ENCODE peak calls at places on chromosomes 7 and 10, in seven cellular contexts. One of them, this sample, is unnamed.

GRCh38 chr10:6563075-6563474 is 17.0 kb downstream of the PRKCQ start:
- DNase-seq in uterus: no peak
- DNase-seq in transverse colon: no peak
- DNase-seq in neural progenitor cell: peak; percentile 20
- DNase-seq in lung: no peak
- DNase-seq in fibroblast of lung: no peak
- DNase-seq in DND-41: peak; percentile 53
- DNase-seq in this sample: no peak

GRCh38 chr7:80583901-80584300 is 54.5 kb upstream of the CD36 start:
- DNase-seq in uterus: no peak
- DNase-seq in transverse colon: no peak
- DNase-seq in neural progenitor cell: no peak
- DNase-seq in lung: no peak
- DNase-seq in fibroblast of lung: no peak
- DNase-seq in DND-41: no peak
- DNase-seq in this sample: no peak

GRCh38 chr10:118041316-118041715 is 5.4 kb downstream of the RAB11FIP2 start:
- DNase-seq in uterus: no peak
- DNase-seq in transverse colon: no peak
- DNase-seq in neural progenitor cell: no peak
- DNase-seq in lung: no peak
- DNase-seq in fibroblast of lung: peak; percentile 74
- DNase-seq in DND-41: no peak
- DNase-seq in this sample: no peak

GRCh38 chr7:157685430-157686284 is 348.9 kb downstream of the DNAJB6 start:
- DNase-seq in uterus: no peak
- DNase-seq in transverse colon: no peak
- DNase-seq in neural progenitor cell: peak; percentile 61
- DNase-seq in lung: no peak
- DNase-seq in fibroblast of lung: no peak
- DNase-seq in DND-41: no peak
- DNase-seq in this sample: no peak

GRCh38 chr10:28984431-28984830 is 304.4 kb upstream of the LYZL1 start:
- DNase-seq in uterus: peak; percentile 87
- DNase-seq in transverse colon: peak; percentile 44
- DNase-seq in neural progenitor cell: no peak
- DNase-seq in lung: peak; percentile 89
- DNase-seq in fibroblast of lung: peak; percentile 89
- DNase-seq in DND-41: peak; percentile 54
- DNase-seq in this sample: peak; percentile 61

GRCh38 chr7:112985377-112985987 is 101.1 kb downstream of the GPR85 start:
- DNase-seq in uterus: no peak
- DNase-seq in transverse colon: no peak
- DNase-seq in neural progenitor cell: peak; percentile 11
- DNase-seq in lung: no peak
- DNase-seq in fibroblast of lung: peak; percentile 69
- DNase-seq in DND-41: no peak
- DNase-seq in this sample: no peak

GRCh38 chr7:30285531-30286284 is 1.3 kb downstream of the ZNRF2 start:
- DNase-seq in uterus: peak; percentile 29
- DNase-seq in transverse colon: peak; percentile 52
- DNase-seq in neural progenitor cell: peak; percentile 53
- DNase-seq in lung: peak; percentile 44
- DNase-seq in fibroblast of lung: peak; percentile 65
- DNase-seq in DND-41: peak; percentile 75
- DNase-seq in this sample: no peak

GRCh38 chr7:1100386-1100785 is 12.5 kb downstream of the GPER1 start:
- DNase-seq in uterus: no peak
- DNase-seq in transverse colon: no peak
- DNase-seq in neural progenitor cell: no peak
- DNase-seq in lung: no peak
- DNase-seq in fibroblast of lung: peak; percentile 24
- DNase-seq in DND-41: no peak
- DNase-seq in this sample: no peak

GRCh38 chr10:132543916-132544743 is 6.5 kb downstream of the INPP5A start:
- DNase-seq in uterus: no peak
- DNase-seq in transverse colon: no peak
- DNase-seq in neural progenitor cell: no peak
- DNase-seq in lung: no peak
- DNase-seq in fibroblast of lung: no peak
- DNase-seq in DND-41: no peak
- DNase-seq in this sample: peak; percentile 27

GRCh38 chr10:51214207-51214896 is 140.1 kb downstream of the PRKG1 start:
- DNase-seq in uterus: no peak
- DNase-seq in transverse colon: no peak
- DNase-seq in neural progenitor cell: no peak
- DNase-seq in lung: no peak
- DNase-seq in fibroblast of lung: peak; percentile 3
- DNase-seq in DND-41: no peak
- DNase-seq in this sample: no peak

GRCh38 chr10:18179901-18180300 is 39.7 kb downstream of the CACNB2 start:
- DNase-seq in uterus: peak; percentile 20
- DNase-seq in transverse colon: no peak
- DNase-seq in neural progenitor cell: no peak
- DNase-seq in lung: no peak
- DNase-seq in fibroblast of lung: peak; percentile 87
- DNase-seq in DND-41: no peak
- DNase-seq in this sample: no peak

GRCh38 chr10:114255227-114255626 is 16.2 kb downstream of the VWA2 start:
- DNase-seq in uterus: no peak
- DNase-seq in transverse colon: no peak
- DNase-seq in neural progenitor cell: no peak
- DNase-seq in lung: no peak
- DNase-seq in fibroblast of lung: no peak
- DNase-seq in DND-41: no peak
- DNase-seq in this sample: no peak

DNA sequence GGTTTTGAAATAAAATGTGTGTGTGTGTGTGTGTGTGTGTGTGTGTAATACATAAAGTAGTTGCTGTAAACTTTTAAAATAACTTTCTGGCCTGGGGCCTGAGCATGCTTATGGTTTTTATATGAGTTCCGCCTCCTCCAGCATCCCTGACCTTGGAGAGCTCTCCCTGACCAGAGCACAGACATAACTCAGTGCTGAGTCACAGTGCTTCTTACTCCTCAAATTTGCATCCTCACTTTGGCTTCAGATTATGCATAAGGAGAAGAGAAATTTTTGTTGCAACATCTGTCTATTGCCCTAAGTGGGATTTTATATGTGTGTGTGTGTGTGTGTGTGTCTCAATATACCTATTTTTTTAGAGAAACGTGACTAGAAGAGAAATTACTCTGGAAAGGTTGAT is 200.8 kb downstream of the ELMO1 start:
- DNase-seq in uterus: no peak
- DNase-seq in transverse colon: no peak
- DNase-seq in neural progenitor cell: peak; percentile 24
- DNase-seq in lung: no peak
- DNase-seq in fibroblast of lung: peak; percentile 32
- DNase-seq in DND-41: no peak
- DNase-seq in this sample: no peak
- TF ChIP-seq CTCF in uterus: no peak
- TF ChIP-seq CTCF in transverse colon: no peak
- TF ChIP-seq CTCF in neural progenitor cell: no peak
- TF ChIP-seq CTCF in lung: no peak
- TF ChIP-seq CTCF in fibroblast of lung: no peak
- TF ChIP-seq CTCF in DND-41: no peak
- TF ChIP-seq CTCF in this sample: no peak

DNA sequence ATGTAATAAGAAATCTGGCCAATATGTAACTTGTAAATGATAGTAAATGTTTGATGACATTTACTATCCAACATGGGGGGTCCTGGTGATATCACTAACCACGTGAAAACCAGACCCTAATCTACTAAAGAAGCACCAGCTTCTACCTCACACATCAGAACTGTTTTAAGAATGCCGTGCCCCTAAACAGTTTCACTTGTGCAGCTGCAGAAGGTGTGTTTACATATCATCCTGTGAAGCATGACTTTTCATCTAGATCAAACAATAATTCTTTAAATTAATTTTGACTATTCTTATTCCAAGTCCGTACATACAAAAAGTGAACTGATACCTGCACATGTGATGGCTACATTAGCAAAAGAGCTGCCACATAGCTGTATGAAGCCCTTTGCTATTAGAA is 61.0 kb downstream of the STEAP1B start:
- DNase-seq in uterus: no peak
- DNase-seq in transverse colon: no peak
- DNase-seq in neural progenitor cell: no peak
- DNase-seq in lung: no peak
- DNase-seq in fibroblast of lung: no peak
- DNase-seq in DND-41: no peak
- DNase-seq in this sample: no peak
- H3K27ac ChIP-seq in uterus: no peak overlapping the region
- H3K27ac ChIP-seq in transverse colon: no peak overlapping the region
- H3K27ac ChIP-seq in neural progenitor cell: no peak overlapping the region
- H3K27ac ChIP-seq in lung: no peak overlapping the region
- H3K27ac ChIP-seq in fibroblast of lung: no peak overlapping the region
- H3K27ac ChIP-seq in DND-41: no peak overlapping the region
- H3K27ac ChIP-seq in this sample: no peak overlapping the region

GRCh38 chr7:83820641-83821040 is 171.7 kb upstream of the SEMA3E start:
- DNase-seq in uterus: no peak
- DNase-seq in transverse colon: no peak
- DNase-seq in neural progenitor cell: no peak
- DNase-seq in lung: no peak
- DNase-seq in fibroblast of lung: no peak
- DNase-seq in DND-41: no peak
- DNase-seq in this sample: no peak

GRCh38 chr7:83827036-83827435 is 178.1 kb upstream of the SEMA3E start:
- DNase-seq in uterus: no peak
- DNase-seq in transverse colon: no peak
- DNase-seq in neural progenitor cell: no peak
- DNase-seq in lung: no peak
- DNase-seq in fibroblast of lung: no peak
- DNase-seq in DND-41: no peak
- DNase-seq in this sample: no peak

GRCh38 chr7:83819911-83820310 is 171.0 kb upstream of the SEMA3E start:
- DNase-seq in uterus: no peak
- DNase-seq in transverse colon: no peak
- DNase-seq in neural progenitor cell: peak; percentile 7
- DNase-seq in lung: no peak
- DNase-seq in fibroblast of lung: no peak
- DNase-seq in DND-41: no peak
- DNase-seq in this sample: no peak

GRCh38 chr7:83824214-83824613 is 175.3 kb upstream of the SEMA3E start:
- DNase-seq in uterus: no peak
- DNase-seq in transverse colon: no peak
- DNase-seq in neural progenitor cell: no peak
- DNase-seq in lung: no peak
- DNase-seq in fibroblast of lung: peak; percentile 43
- DNase-seq in DND-41: no peak
- DNase-seq in this sample: no peak

GRCh38 chr7:83821866-83822265 is 172.9 kb upstream of the SEMA3E start:
- DNase-seq in uterus: no peak
- DNase-seq in transverse colon: no peak
- DNase-seq in neural progenitor cell: no peak
- DNase-seq in lung: no peak
- DNase-seq in fibroblast of lung: no peak
- DNase-seq in DND-41: no peak
- DNase-seq in this sample: no peak
- H3K4me3 ChIP-seq in uterus: no peak overlapping the region
- H3K4me3 ChIP-seq in transverse colon: no peak overlapping the region
- H3K4me3 ChIP-seq in neural progenitor cell: no peak overlapping the region
- H3K4me3 ChIP-seq in lung: no peak overlapping the region
- H3K4me3 ChIP-seq in fibroblast of lung: no peak overlapping the region
- H3K4me3 ChIP-seq in DND-41: no peak overlapping the region
- H3K4me3 ChIP-seq in this sample: no peak overlapping the region

DNA sequence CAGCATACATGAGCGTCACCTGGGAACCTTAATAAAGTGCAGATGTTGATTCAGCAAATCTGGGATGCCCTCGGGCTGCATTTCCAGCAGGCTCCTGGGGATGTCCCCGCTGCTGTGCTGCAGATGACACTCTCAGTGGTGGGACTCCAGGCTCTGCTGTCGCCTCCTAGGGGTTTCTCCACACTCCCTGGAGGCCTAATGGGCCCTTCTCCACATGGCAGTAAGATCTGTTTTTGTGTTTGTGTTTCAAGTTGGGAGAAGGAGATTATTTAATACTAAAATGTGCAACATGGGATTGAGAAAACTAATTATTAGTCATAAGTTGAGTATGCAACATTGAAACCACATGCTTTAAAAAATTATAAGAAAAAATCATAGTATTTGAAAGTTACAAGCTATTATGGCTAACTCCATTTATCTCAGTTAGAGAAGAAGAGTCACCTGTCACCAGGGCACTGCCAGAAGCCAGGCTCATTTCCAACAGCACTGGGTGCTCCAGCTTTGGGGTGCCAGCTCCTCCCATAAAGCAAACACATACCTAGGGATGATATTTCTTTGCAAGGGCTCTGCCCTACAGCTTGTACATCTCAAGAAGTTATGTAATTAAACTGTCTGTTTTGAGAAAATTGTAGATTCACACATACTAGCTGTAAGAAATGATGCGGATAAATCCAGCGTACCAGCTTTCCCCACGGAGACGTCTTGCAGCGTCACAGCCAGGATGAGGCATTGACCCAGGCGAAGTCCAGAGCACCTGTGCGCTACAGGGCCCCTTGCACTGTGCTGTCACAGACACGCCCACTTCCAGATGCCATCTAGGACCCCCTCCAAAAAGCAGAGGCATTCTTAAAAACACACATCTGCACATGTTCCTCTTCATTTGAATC is 106.4 kb downstream of the EGFR start:
- DNase-seq in uterus: no peak
- DNase-seq in transverse colon: no peak
- DNase-seq in neural progenitor cell: no peak
- DNase-seq in lung: no peak
- DNase-seq in fibroblast of lung: no peak
- DNase-seq in DND-41: no peak
- DNase-seq in this sample: no peak
- TF ChIP-seq CTCF in uterus: no peak
- TF ChIP-seq CTCF in transverse colon: no peak
- TF ChIP-seq CTCF in neural progenitor cell: peak; percentile 15
- TF ChIP-seq CTCF in lung: no peak
- TF ChIP-seq CTCF in fibroblast of lung: no peak
- TF ChIP-seq CTCF in DND-41: no peak
- TF ChIP-seq CTCF in this sample: no peak

GRCh38 chr7:47516985-47517590 is 64.8 kb downstream of the TNS3 start:
- DNase-seq in uterus: no peak
- DNase-seq in transverse colon: peak; percentile 70
- DNase-seq in neural progenitor cell: no peak
- DNase-seq in lung: no peak
- DNase-seq in fibroblast of lung: peak; percentile 37
- DNase-seq in DND-41: no peak
- DNase-seq in this sample: no peak

GRCh38 chr7:47514818-47515217 is 67.1 kb downstream of the TNS3 start:
- DNase-seq in uterus: no peak
- DNase-seq in transverse colon: no peak
- DNase-seq in neural progenitor cell: no peak
- DNase-seq in lung: no peak
- DNase-seq in fibroblast of lung: peak; percentile 57
- DNase-seq in DND-41: no peak
- DNase-seq in this sample: no peak

GRCh38 chr7:47515305-47515834 is 66.5 kb downstream of the TNS3 start:
- DNase-seq in uterus: no peak
- DNase-seq in transverse colon: no peak
- DNase-seq in neural progenitor cell: no peak
- DNase-seq in lung: no peak
- DNase-seq in fibroblast of lung: no peak
- DNase-seq in DND-41: no peak
- DNase-seq in this sample: no peak

GRCh38 chr7:47517821-47518480 is 64.0 kb downstream of the TNS3 start:
- DNase-seq in uterus: no peak
- DNase-seq in transverse colon: no peak
- DNase-seq in neural progenitor cell: no peak
- DNase-seq in lung: no peak
- DNase-seq in fibroblast of lung: no peak
- DNase-seq in DND-41: no peak
- DNase-seq in this sample: no peak

GRCh38 chr7:47516386-47516785 is 65.5 kb downstream of the TNS3 start:
- DNase-seq in uterus: no peak
- DNase-seq in transverse colon: no peak
- DNase-seq in neural progenitor cell: no peak
- DNase-seq in lung: no peak
- DNase-seq in fibroblast of lung: no peak
- DNase-seq in DND-41: no peak
- DNase-seq in this sample: no peak
- H3K27ac ChIP-seq in uterus: no peak overlapping the region
- H3K27ac ChIP-seq in transverse colon: no peak overlapping the region
- H3K27ac ChIP-seq in neural progenitor cell: no peak overlapping the region
- H3K27ac ChIP-seq in lung: no peak overlapping the region
- H3K27ac ChIP-seq in fibroblast of lung: no peak overlapping the region
- H3K27ac ChIP-seq in DND-41: no peak overlapping the region
- H3K27ac ChIP-seq in this sample: no peak overlapping the region

This sample was measured in dorsolateral prefrontal cortex.